ENCODE peak calls at places on chromosomes 11 and 22, in six cellular contexts. J is posterior vena cava; N is glomerular endothelial cell; W is Calu3; D is GM19239; H is effector memory CD8-positive, alpha-beta T cell. E is an unnamed sample.

GRCh38 chr11:2369896-2370295 is 7.2 kb upstream of the CD81 start:
- DNase-seq in J (peak), N (no peak), W (no peak), D (no peak), H (no peak), E (no peak)

GRCh38 chr11:130383363-130384168 is 44.8 kb downstream of the ADAMTS8 start:
- DNase-seq in J (no peak), N (no peak), W (peak), D (no peak), H (no peak), E (no peak)

GRCh38 chr11:126790550-126790981 is 210.0 kb downstream of the KIRREL3 start:
- DNase-seq in J (no peak), N (peak), W (no peak), D (no peak), H (no peak), E (peak)

GRCh38 chr22:26524870-26525269 is 12.6 kb upstream of the TFIP11 start:
- DNase-seq in J (no peak), N (no peak), W (no peak), D (no peak), H (no peak), E (no peak)

GRCh38 chr11:27084407-27084985 is 43.9 kb downstream of the BBOX1 start:
- DNase-seq in J (no peak), N (no peak), W (no peak), D (no peak), H (no peak), E (no peak)

GRCh38 chr11:26286472-26287066 is 45.4 kb upstream of the ANO3 start:
- DNase-seq in J (no peak), N (no peak), W (peak), D (no peak), H (no peak), E (no peak)

GRCh38 chr11:33652001-33652400 is 48.6 kb downstream of the C11orf91 start:
- DNase-seq in J (no peak), N (no peak), W (no peak), D (no peak), H (no peak), E (no peak)

GRCh38 chr11:418343-419247 is 3.8 kb upstream of the SIGIRR start:
- DNase-seq in J (no peak), N (no peak), W (no peak), D (no peak), H (no peak), E (no peak)

E was measured in pulmonary artery endothelial cell.